ENCODE peak calls at places on chromosomes 13 and 19, in six cellular contexts. A, W, O, M, H and K are unnamed samples.

GRCh38 chr19:36152061-36152885 is at the start of gene COX7A1:
- DNase-seq in A (no peak), W (peak; percentile 85), O (peak; percentile 74), M (peak; percentile 41), H (no peak), K (peak; percentile 68)

GRCh38 chr19:18610556-18611326 is 1.9 kb upstream of the TMEM59L start:
- DNase-seq in A (no peak), W (no peak), O (no peak), M (no peak), H (no peak), K (no peak)

GRCh38 chr13:93872948-93873347 is 606.5 kb downstream of the DCT start:
- DNase-seq in A (no peak), W (no peak), O (no peak), M (no peak), H (no peak), K (no peak)

GRCh38 chr13:110991991-110992508 is 77.2 kb upstream of the ANKRD10 start:
- DNase-seq in A (no peak), W (no peak), O (no peak), M (no peak), H (no peak), K (no peak)

GRCh38 chr13:98223741-98224140 is 46.7 kb upstream of the RNF113B start:
- DNase-seq in A (no peak), W (no peak), O (no peak), M (no peak), H (no peak), K (no peak)

GRCh38 chr13:23288564-23288963 is 107.8 kb downstream of the SGCG start:
- DNase-seq in A (no peak), W (no peak), O (no peak), M (no peak), H (no peak), K (peak; percentile 16)

GRCh38 chr13:92719868-92720267 is 506.7 kb upstream of the GPC6 start:
- DNase-seq in A (no peak), W (no peak), O (no peak), M (no peak), H (no peak), K (no peak)

GRCh38 chr19:31064486-31064885 is 284.8 kb downstream of the TSHZ3 start:
- DNase-seq in A (no peak), W (no peak), O (no peak), M (no peak), H (no peak), K (no peak)

GRCh38 chr13:86684402-86684801 is 885.2 kb upstream of the SLITRK6 start:
- DNase-seq in A (no peak), W (no peak), O (no peak), M (no peak), H (no peak), K (no peak)

GRCh38 chr13:79937311-79938243 is 403.3 kb downstream of the SPRY2 start:
- DNase-seq in A (no peak), W (no peak), O (no peak), M (no peak), H (no peak), K (no peak)

GRCh38 chr19:55423225-55423967 is 15.8 kb upstream of the UBE2S start:
- DNase-seq in A (no peak), W (no peak), O (no peak), M (no peak), H (no peak), K (no peak)

GRCh38 chr19:18428173-18428836 is 9.1 kb downstream of the SSBP4 start:
- DNase-seq in A (no peak), W (no peak), O (no peak), M (no peak), H (no peak), K (no peak)

GRCh38 chr19:7506385-7507328 is 9.2 kb upstream of the ZNF358 start:
- DNase-seq in A (peak; percentile 48), W (peak; percentile 88), O (peak; percentile 89), M (peak; percentile 81), H (no peak), K (peak; percentile 89)

GRCh38 chr19:45253396-45254027 is 2.4 kb downstream of the MARK4 start:
- DNase-seq in A (peak; percentile 21), W (no peak), O (peak; percentile 32), M (no peak), H (no peak), K (peak; percentile 29)

GRCh38 chr13:112967666-112968379 is 1.2 kb upstream of the MCF2L start:
- DNase-seq in A (no peak), W (no peak), O (no peak), M (no peak), H (no peak), K (no peak)

GRCh38 chr19:42378225-42378929 is 11.7 kb downstream of the CNFN start:
- DNase-seq in A (no peak), W (no peak), O (no peak), M (no peak), H (no peak), K (no peak)

GRCh38 chr13:105193026-105193425 is 1342.4 kb downstream of the EFNB2 start:
- DNase-seq in A (no peak), W (no peak), O (no peak), M (no peak), H (no peak), K (no peak)

GRCh38 chr19:46503848-46504453 is 8.3 kb upstream of the PNMA8B start:
- DNase-seq in A (no peak), W (no peak), O (no peak), M (no peak), H (no peak), K (no peak)

GRCh38 chr19:43784981-43785808 is 4.4 kb upstream of the KCNN4 start:
- DNase-seq in A (peak; percentile 67), W (peak; percentile 76), O (peak; percentile 72), M (peak; percentile 61), H (no peak), K (peak; percentile 75)

GRCh38 chr19:7397687-7398086 is 49.0 kb downstream of the ARHGEF18 start:
- DNase-seq in A (peak; percentile 90), W (no peak), O (peak; percentile 90), M (peak; percentile 61), H (peak; percentile 75), K (peak; percentile 89)

GRCh38 chr19:3679581-3679980 is 20.7 kb downstream of the PIP5K1C start:
- DNase-seq in A (no peak), W (no peak), O (no peak), M (no peak), H (no peak), K (no peak)

GRCh38 chr19:33260628-33261418 is 35.2 kb upstream of the SLC7A10 start:
- DNase-seq in A (no peak), W (no peak), O (no peak), M (no peak), H (no peak), K (no peak)

GRCh38 chr13:46903748-46904147 is 6.9 kb upstream of the HTR2A start:
- DNase-seq in A (peak; percentile 17), W (no peak), O (peak; percentile 51), M (peak; percentile 12), H (no peak), K (peak; percentile 36)

GRCh38 chr19:49133621-49134454 is 14.5 kb downstream of the PPFIA3 start:
- DNase-seq in A (peak; percentile 70), W (peak; percentile 69), O (peak; percentile 68), M (no peak), H (no peak), K (peak; percentile 58)

GRCh38 chr13:24284876-24285275 is 24.5 kb upstream of the C1QTNF9 start:
- DNase-seq in A (no peak), W (no peak), O (no peak), M (no peak), H (no peak), K (no peak)

DNA sequence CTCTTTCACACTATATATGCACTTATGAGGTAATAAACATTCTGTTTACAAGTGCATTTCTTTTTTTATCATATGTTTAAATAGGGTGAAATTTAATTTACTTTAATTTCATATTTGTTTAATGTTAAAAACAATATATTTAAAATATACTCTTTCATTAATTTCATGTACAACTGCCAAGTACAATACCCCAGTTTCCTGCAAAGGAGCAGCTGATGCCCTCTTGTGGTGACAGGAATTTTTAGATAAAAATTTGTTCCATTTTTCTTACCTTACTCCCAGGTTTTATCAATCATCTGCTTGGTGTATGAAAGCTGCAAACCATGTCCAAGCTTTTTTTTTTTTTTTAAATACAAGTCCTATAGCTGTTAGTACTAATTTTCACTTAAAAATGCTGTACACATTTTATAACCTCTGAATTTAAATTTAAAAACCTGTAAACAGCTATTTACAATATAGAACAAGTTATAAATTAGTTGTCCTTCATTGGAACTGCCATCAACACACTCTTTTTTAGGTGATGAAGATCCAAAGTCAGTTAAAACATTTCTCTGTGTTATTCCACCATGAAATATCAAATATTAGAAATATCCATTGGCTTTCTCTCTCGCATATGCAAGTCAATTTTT is 4.9 kb downstream of the PCDH20 start:
- DNase-seq in A (peak; percentile 8), W (no peak), O (peak; percentile 35), M (no peak), H (no peak), K (peak; percentile 36)
- TF ChIP-seq CTCF in A (peak; percentile 50), W (no peak), O (peak; percentile 52), M (peak; percentile 40), H (no peak), K (peak; percentile 58)

DNA sequence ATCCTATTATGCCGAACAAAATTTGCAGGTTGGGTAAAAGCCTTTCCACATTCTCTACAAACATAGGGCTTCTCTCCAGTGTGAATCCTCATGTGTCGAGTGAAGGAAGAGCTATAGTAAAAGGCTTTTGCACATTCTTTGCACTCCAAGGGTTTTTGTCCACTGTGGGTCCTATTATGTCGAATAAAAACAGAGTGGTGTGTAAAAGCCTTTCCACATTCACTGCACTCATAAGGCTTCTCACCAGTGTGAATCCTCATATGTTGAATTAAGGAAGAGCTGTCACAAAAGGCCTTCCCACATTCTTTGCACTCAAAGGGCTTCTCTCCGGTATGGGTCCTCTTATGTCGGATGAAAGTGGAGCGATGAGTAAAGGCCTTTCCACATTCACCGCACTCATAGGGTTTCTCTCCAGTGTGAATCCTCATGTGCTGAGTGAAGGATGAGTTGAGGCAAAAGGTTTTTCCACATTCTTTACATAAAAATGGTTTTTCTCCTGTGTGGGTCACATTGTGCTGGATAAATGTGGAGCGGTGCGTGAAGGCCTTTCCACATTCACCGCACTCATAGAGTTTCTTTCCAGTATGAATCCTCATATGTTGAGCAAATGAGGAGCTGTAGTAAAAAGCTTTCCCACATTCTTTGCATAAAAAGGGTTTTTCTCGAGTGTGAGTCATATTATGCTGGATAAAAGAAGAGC is 13.6 kb downstream of the ZNF599 start:
- DNase-seq in A (no peak), W (no peak), O (no peak), M (no peak), H (no peak), K (no peak)
- H3K4me3 ChIP-seq in A (no peak overlapping the region), W (no peak overlapping the region), O (no peak overlapping the region), M (no peak overlapping the region), H (no peak overlapping the region), K (no peak overlapping the region)

GRCh38 chr19:10935371-10936059 is 6.9 kb downstream of the TIMM29 start:
- DNase-seq in A (no peak), W (no peak), O (no peak), M (no peak), H (no peak), K (no peak)

GRCh38 chr19:10936661-10937084 is 8.1 kb downstream of the TIMM29 start:
- DNase-seq in A (peak; percentile 81), W (no peak), O (peak; percentile 87), M (peak; percentile 58), H (peak; percentile 19), K (peak; percentile 89)
- TF ChIP-seq CTCF in A (peak; percentile 71), W (peak; percentile 66), O (peak; percentile 60), M (peak; percentile 54), H (peak; percentile 62), K (peak; percentile 64)

GRCh38 chr19:57637379-57637778 is 4.4 kb downstream of the ZNF211 start:
- DNase-seq in A (no peak), W (no peak), O (no peak), M (no peak), H (no peak), K (no peak)

GRCh38 chr19:57632987-57633831 is at the start of gene ZNF211:
- DNase-seq in A (peak; percentile 93), W (peak; percentile 95), O (peak; percentile 96), M (peak; percentile 90), H (peak; percentile 49), K (peak; percentile 95)

GRCh38 chr19:57633832-57634131 is 814 bp downstream of the ZNF211 start:
- DNase-seq in A (no peak), W (no peak), O (no peak), M (no peak), H (no peak), K (no peak)
- H3K4me3 ChIP-seq in A (peak overlapping the region; percentile 83), W (peak overlapping the region; percentile 96), O (peak overlapping the region; percentile 77), M (peak overlapping the region; percentile 77), H (peak overlapping the region; percentile 88), K (peak overlapping the region; percentile 88)